ENCODE peak calls at places on chromosomes 3 and 15, in five cellular contexts. H is choroid plexus epithelial cell, C is fibroblast of pulmonary artery, V is upper lobe of right lung, Z is Caco-2. Y is an unnamed sample.

GRCh38 chr3:126522363-126522788 is 1.6 kb upstream of the CHST13 start:
- DNase-seq in C (peak; percentile 57), V (peak; percentile 71), Z (peak; percentile 72), H (peak; percentile 44), Y (peak; percentile 27)

GRCh38 chr3:73070675-73071575 is 9.5 kb downstream of the EBLN2 start:
- DNase-seq in H (peak; percentile 82), C (peak; percentile 57), V (no peak), Z (no peak), Y (no peak)

GRCh38 chr15:64247906-64248541 is 85.2 kb upstream of the PPIB start:
- DNase-seq in C (peak; percentile 97), Z (peak; percentile 65), V (no peak), H (peak; percentile 96), Y (peak; percentile 97)

GRCh38 chr15:51253385-51253784 is 85.0 kb downstream of the CYP19A1 start:
- DNase-seq in C (no peak), V (no peak), H (no peak), Z (no peak), Y (peak; percentile 66)

GRCh38 chr3:172627057-172627809 is 83.6 kb downstream of the NCEH1 start:
- DNase-seq in V (no peak), Z (no peak), C (peak; percentile 81), H (peak; percentile 84), Y (peak; percentile 52)

GRCh38 chr15:32649336-32649735 is 7.8 kb downstream of the SCG5 start:
- DNase-seq in H (peak; percentile 62), V (no peak), C (peak; percentile 45), Z (peak; percentile 24), Y (peak; percentile 37)

GRCh38 chr15:89888214-89888804 is 5.5 kb downstream of the AP3S2 start:
- DNase-seq in C (peak; percentile 78), V (no peak), H (peak; percentile 86), Z (peak; percentile 39), Y (peak; percentile 40)

GRCh38 chr3:39267631-39268553 is 11.9 kb downstream of the CX3CR1 start:
- DNase-seq in V (no peak), H (no peak), Z (no peak), C (no peak), Y (no peak)

GRCh38 chr15:89912145-89912673 is 543 bp downstream of the ARPIN start:
- DNase-seq in H (peak; percentile 13), V (peak; percentile 79), C (peak; percentile 12), Z (peak; percentile 39), Y (no peak)

GRCh38 chr3:194422188-194422587 is 23.1 kb upstream of the GP5 start:
- DNase-seq in C (no peak), Z (no peak), H (peak; percentile 46), V (no peak), Y (no peak)

GRCh38 chr3:121894191-121894990 is at the start of gene SLC15A2:
- DNase-seq in Z (no peak), V (no peak), C (peak; percentile 13), H (peak; percentile 24), Y (no peak)

GRCh38 chr15:40305281-40305680 is 2.5 kb downstream of the PLCB2 start:
- DNase-seq in Z (no peak), V (peak; percentile 9), C (no peak), H (no peak), Y (no peak)

GRCh38 chr3:188962253-188963247 is 209.2 kb upstream of the TPRG1 start:
- DNase-seq in Z (no peak), H (no peak), V (no peak), C (no peak), Y (no peak)

GRCh38 chr3:10184250-10184649 is 19.5 kb downstream of the IRAK2 start:
- DNase-seq in C (no peak), Z (no peak), H (no peak), V (no peak), Y (peak; percentile 30)

GRCh38 chr15:22799902-22800301 is 13.5 kb downstream of the NIPA1 start:
- DNase-seq in V (no peak), C (no peak), Z (no peak), H (no peak), Y (no peak)

GRCh38 chr3:29319262-29319661 is 38.4 kb downstream of the RBMS3 start:
- DNase-seq in Z (no peak), C (no peak), V (no peak), H (no peak), Y (no peak)

GRCh38 chr15:62788224-62788623 is 254.3 kb upstream of the TPM1 start:
- DNase-seq in V (no peak), C (no peak), H (no peak), Z (no peak), Y (no peak)

GRCh38 chr3:14473411-14473891 is 66.7 kb downstream of the GRIP2 start:
- DNase-seq in Z (no peak), C (no peak), V (no peak), H (no peak), Y (no peak)

GRCh38 chr15:58551084-58551763 is 119.4 kb downstream of the LIPC start:
- DNase-seq in C (no peak), V (peak; percentile 30), Z (no peak), H (no peak), Y (no peak)

GRCh38 chr3:45079715-45080114 is 53.6 kb downstream of the CLEC3B start:
- DNase-seq in H (no peak), Z (no peak), C (no peak), V (no peak), Y (no peak)
- TF ChIP-seq CTCF in H (no peak), Z (no peak), C (no peak), V (no peak), Y (no peak)

DNA sequence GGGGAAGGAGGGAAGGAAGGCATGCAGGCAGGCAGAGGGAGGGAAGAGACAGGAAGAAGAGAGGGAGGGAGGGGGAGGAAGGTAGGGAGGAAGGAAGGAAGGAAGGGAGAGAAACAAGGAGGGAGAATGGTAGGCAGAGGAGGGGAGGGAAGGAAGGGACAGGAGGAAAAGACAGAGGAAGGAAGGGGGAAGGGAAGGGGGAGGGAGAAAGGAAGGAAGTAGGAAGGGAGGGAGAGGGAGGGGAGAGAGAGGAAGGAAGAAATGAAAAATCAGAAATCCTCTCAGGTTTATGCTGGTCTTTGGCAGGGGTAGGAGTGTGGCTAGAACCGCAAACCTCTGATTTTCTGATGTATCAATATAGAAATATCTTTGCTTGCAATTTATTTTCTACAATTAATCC is 4.2 kb downstream of the PRTG start:
- DNase-seq in C (no peak), H (no peak), V (no peak), Z (no peak), Y (no peak)
- H3K4me3 ChIP-seq in C (no peak overlapping the region), H (no peak overlapping the region), V (no peak overlapping the region), Z (no peak overlapping the region), Y (no peak overlapping the region)

GRCh38 chr3:187902041-187902471 is 156.8 kb upstream of the BCL6 start:
- DNase-seq in V (no peak), C (no peak), Z (no peak), H (no peak), Y (no peak)
- TF ChIP-seq CTCF in V (no peak), C (no peak), Z (no peak), H (no peak), Y (no peak)

GRCh38 chr15:96356494-96357455 is 26.3 kb downstream of the NR2F2 start:
- DNase-seq in V (peak; percentile 88), C (peak; percentile 87), H (peak; percentile 89), Z (peak; percentile 92), Y (peak; percentile 65)
- H3K4me3 ChIP-seq in V (peak overlapping the region; percentile 64), C (peak overlapping the region; percentile 67), H (peak overlapping the region; percentile 80), Z (peak overlapping the region; percentile 80), Y (peak overlapping the region; percentile 49)

GRCh38 chr3:129605593-129606521 is 619 bp downstream of the PLXND1 start:
- DNase-seq in V (peak; percentile 82), C (peak; percentile 59), H (peak; percentile 52), Z (peak; percentile 67), Y (no peak)
- TF ChIP-seq CTCF in V (no peak), C (no peak), H (no peak), Z (no peak), Y (no peak)

Y was measured in bronchial epithelial cell.